ENCODE peak calls at places on chromosomes 4 and X, in ten cellular contexts. One of them, this sample, is unnamed.

GRCh38 chrX:39928704-39929439 is 168.9 kb downstream of the BCOR start:
- DNase-seq in adrenal gland: no peak
- DNase-seq in LoVo: peak
- DNase-seq in uterus: no peak
- DNase-seq in CD8-positive, alpha-beta memory T cell: no peak
- DNase-seq in foreskin fibroblast: no peak
- DNase-seq in activated T-cell treated with anti-CD3 and anti-CD28 coated beads for 4 hours: no peak
- DNase-seq in AG20443: no peak
- DNase-seq in frontal cortex: no peak
- DNase-seq in ELR: no peak
- DNase-seq in this sample: no peak

GRCh38 chrX:2629316-2630168 is 61.6 kb upstream of the CD99 start:
- DNase-seq in adrenal gland: no peak
- DNase-seq in LoVo: no peak
- DNase-seq in uterus: no peak
- DNase-seq in CD8-positive, alpha-beta memory T cell: no peak
- DNase-seq in foreskin fibroblast: no peak
- DNase-seq in activated T-cell treated with anti-CD3 and anti-CD28 coated beads for 4 hours: no peak
- DNase-seq in AG20443: no peak
- DNase-seq in frontal cortex: no peak
- DNase-seq in ELR: no peak
- DNase-seq in this sample: no peak

GRCh38 chrX:82218361-82218760 is 1016.5 kb downstream of the SH3BGRL start:
- DNase-seq in adrenal gland: no peak
- DNase-seq in LoVo: peak
- DNase-seq in uterus: no peak
- DNase-seq in CD8-positive, alpha-beta memory T cell: no peak
- DNase-seq in foreskin fibroblast: no peak
- DNase-seq in activated T-cell treated with anti-CD3 and anti-CD28 coated beads for 4 hours: no peak
- DNase-seq in AG20443: no peak
- DNase-seq in frontal cortex: no peak
- DNase-seq in ELR: peak
- DNase-seq in this sample: peak

GRCh38 chrX:77431227-77431626 is 16.0 kb upstream of the FGF16 start:
- DNase-seq in adrenal gland: no peak
- DNase-seq in LoVo: no peak
- DNase-seq in uterus: no peak
- DNase-seq in CD8-positive, alpha-beta memory T cell: no peak
- DNase-seq in foreskin fibroblast: peak
- DNase-seq in activated T-cell treated with anti-CD3 and anti-CD28 coated beads for 4 hours: no peak
- DNase-seq in AG20443: peak
- DNase-seq in frontal cortex: no peak
- DNase-seq in ELR: no peak
- DNase-seq in this sample: no peak

GRCh38 chrX:37075892-37076595 is 67.9 kb downstream of the FAM47C start:
- DNase-seq in adrenal gland: no peak
- DNase-seq in LoVo: no peak
- DNase-seq in uterus: no peak
- DNase-seq in CD8-positive, alpha-beta memory T cell: no peak
- DNase-seq in foreskin fibroblast: no peak
- DNase-seq in activated T-cell treated with anti-CD3 and anti-CD28 coated beads for 4 hours: no peak
- DNase-seq in AG20443: no peak
- DNase-seq in frontal cortex: no peak
- DNase-seq in ELR: no peak
- DNase-seq in this sample: no peak

GRCh38 chrX:53072418-53073114 is 9.6 kb upstream of the TSPYL2 start:
- DNase-seq in adrenal gland: no peak
- DNase-seq in LoVo: no peak
- DNase-seq in uterus: no peak
- DNase-seq in CD8-positive, alpha-beta memory T cell: no peak
- DNase-seq in foreskin fibroblast: no peak
- DNase-seq in activated T-cell treated with anti-CD3 and anti-CD28 coated beads for 4 hours: no peak
- DNase-seq in AG20443: no peak
- DNase-seq in frontal cortex: no peak
- DNase-seq in ELR: no peak
- DNase-seq in this sample: no peak

GRCh38 chr4:128844931-128845330 is 35.4 kb downstream of the JADE1 start:
- DNase-seq in adrenal gland: peak
- DNase-seq in LoVo: no peak
- DNase-seq in uterus: no peak
- DNase-seq in CD8-positive, alpha-beta memory T cell: no peak
- DNase-seq in foreskin fibroblast: peak
- DNase-seq in activated T-cell treated with anti-CD3 and anti-CD28 coated beads for 4 hours: no peak
- DNase-seq in AG20443: no peak
- DNase-seq in frontal cortex: peak
- DNase-seq in ELR: no peak
- DNase-seq in this sample: no peak

GRCh38 chr4:156201050-156201449 is 247.4 kb upstream of the CTSO start:
- DNase-seq in adrenal gland: no peak
- DNase-seq in LoVo: no peak
- DNase-seq in uterus: no peak
- DNase-seq in CD8-positive, alpha-beta memory T cell: no peak
- DNase-seq in foreskin fibroblast: no peak
- DNase-seq in activated T-cell treated with anti-CD3 and anti-CD28 coated beads for 4 hours: no peak
- DNase-seq in AG20443: no peak
- DNase-seq in frontal cortex: no peak
- DNase-seq in ELR: no peak
- DNase-seq in this sample: no peak

GRCh38 chr4:1377606-1378261 is 28.5 kb downstream of the NKX1-1 start:
- DNase-seq in adrenal gland: no peak
- DNase-seq in LoVo: no peak
- DNase-seq in uterus: no peak
- DNase-seq in CD8-positive, alpha-beta memory T cell: no peak
- DNase-seq in foreskin fibroblast: no peak
- DNase-seq in activated T-cell treated with anti-CD3 and anti-CD28 coated beads for 4 hours: no peak
- DNase-seq in AG20443: no peak
- DNase-seq in frontal cortex: no peak
- DNase-seq in ELR: no peak
- DNase-seq in this sample: no peak

GRCh38 chrX:63581390-63581789 is 203.6 kb downstream of the ARHGEF9 start:
- DNase-seq in adrenal gland: no peak
- DNase-seq in LoVo: no peak
- DNase-seq in uterus: no peak
- DNase-seq in CD8-positive, alpha-beta memory T cell: no peak
- DNase-seq in foreskin fibroblast: no peak
- DNase-seq in activated T-cell treated with anti-CD3 and anti-CD28 coated beads for 4 hours: no peak
- DNase-seq in AG20443: no peak
- DNase-seq in frontal cortex: no peak
- DNase-seq in ELR: no peak
- DNase-seq in this sample: no peak

GRCh38 chr4:158099686-158100085 is 73.1 kb downstream of the GASK1B start:
- DNase-seq in adrenal gland: no peak
- DNase-seq in LoVo: no peak
- DNase-seq in uterus: no peak
- DNase-seq in CD8-positive, alpha-beta memory T cell: no peak
- DNase-seq in foreskin fibroblast: no peak
- DNase-seq in activated T-cell treated with anti-CD3 and anti-CD28 coated beads for 4 hours: no peak
- DNase-seq in AG20443: no peak
- DNase-seq in frontal cortex: no peak
- DNase-seq in ELR: no peak
- DNase-seq in this sample: no peak

GRCh38 chr4:57151481-57151880 is 41.3 kb upstream of the IGFBP7 start:
- DNase-seq in adrenal gland: no peak
- DNase-seq in LoVo: no peak
- DNase-seq in uterus: no peak
- DNase-seq in CD8-positive, alpha-beta memory T cell: no peak
- DNase-seq in foreskin fibroblast: no peak
- DNase-seq in activated T-cell treated with anti-CD3 and anti-CD28 coated beads for 4 hours: no peak
- DNase-seq in AG20443: no peak
- DNase-seq in frontal cortex: no peak
- DNase-seq in ELR: no peak
- DNase-seq in this sample: no peak

GRCh38 chr4:1767770-1768366 is 25.2 kb upstream of the FGFR3 start:
- DNase-seq in adrenal gland: no peak
- DNase-seq in LoVo: peak
- DNase-seq in uterus: no peak
- DNase-seq in CD8-positive, alpha-beta memory T cell: no peak
- DNase-seq in foreskin fibroblast: peak
- DNase-seq in activated T-cell treated with anti-CD3 and anti-CD28 coated beads for 4 hours: no peak
- DNase-seq in AG20443: peak
- DNase-seq in frontal cortex: no peak
- DNase-seq in ELR: peak
- DNase-seq in this sample: no peak

GRCh38 chr4:57943672-57944071 is 833.5 kb upstream of the IGFBP7 start:
- DNase-seq in adrenal gland: no peak
- DNase-seq in LoVo: no peak
- DNase-seq in uterus: no peak
- DNase-seq in CD8-positive, alpha-beta memory T cell: no peak
- DNase-seq in foreskin fibroblast: no peak
- DNase-seq in activated T-cell treated with anti-CD3 and anti-CD28 coated beads for 4 hours: no peak
- DNase-seq in AG20443: no peak
- DNase-seq in frontal cortex: no peak
- DNase-seq in ELR: peak
- DNase-seq in this sample: no peak

GRCh38 chrX:56569378-56570061 is 6.1 kb downstream of the UBQLN2 start:
- DNase-seq in adrenal gland: no peak
- DNase-seq in LoVo: no peak
- DNase-seq in uterus: no peak
- DNase-seq in CD8-positive, alpha-beta memory T cell: no peak
- DNase-seq in foreskin fibroblast: no peak
- DNase-seq in activated T-cell treated with anti-CD3 and anti-CD28 coated beads for 4 hours: no peak
- DNase-seq in AG20443: no peak
- DNase-seq in frontal cortex: no peak
- DNase-seq in ELR: no peak
- DNase-seq in this sample: no peak

GRCh38 chr4:150889306-150889705 is 125.8 kb downstream of the LRBA start:
- DNase-seq in adrenal gland: no peak
- DNase-seq in LoVo: no peak
- DNase-seq in uterus: no peak
- DNase-seq in CD8-positive, alpha-beta memory T cell: no peak
- DNase-seq in foreskin fibroblast: no peak
- DNase-seq in activated T-cell treated with anti-CD3 and anti-CD28 coated beads for 4 hours: no peak
- DNase-seq in AG20443: no peak
- DNase-seq in frontal cortex: no peak
- DNase-seq in ELR: no peak
- DNase-seq in this sample: no peak

GRCh38 chr4:8639021-8639420 is 46.5 kb downstream of the CPZ start:
- DNase-seq in adrenal gland: no peak
- DNase-seq in LoVo: no peak
- DNase-seq in uterus: no peak
- DNase-seq in CD8-positive, alpha-beta memory T cell: no peak
- DNase-seq in foreskin fibroblast: no peak
- DNase-seq in activated T-cell treated with anti-CD3 and anti-CD28 coated beads for 4 hours: no peak
- DNase-seq in AG20443: no peak
- DNase-seq in frontal cortex: no peak
- DNase-seq in ELR: no peak
- DNase-seq in this sample: no peak

GRCh38 chrX:68186552-68187262 is 246.6 kb downstream of the OPHN1 start:
- DNase-seq in adrenal gland: no peak
- DNase-seq in LoVo: peak
- DNase-seq in uterus: no peak
- DNase-seq in CD8-positive, alpha-beta memory T cell: no peak
- DNase-seq in foreskin fibroblast: peak
- DNase-seq in activated T-cell treated with anti-CD3 and anti-CD28 coated beads for 4 hours: no peak
- DNase-seq in AG20443: no peak
- DNase-seq in frontal cortex: no peak
- DNase-seq in ELR: peak
- DNase-seq in this sample: peak

GRCh38 chr4:154354883-154355282 is 136.7 kb downstream of the DCHS2 start:
- DNase-seq in adrenal gland: no peak
- DNase-seq in LoVo: no peak
- DNase-seq in uterus: no peak
- DNase-seq in CD8-positive, alpha-beta memory T cell: no peak
- DNase-seq in foreskin fibroblast: no peak
- DNase-seq in activated T-cell treated with anti-CD3 and anti-CD28 coated beads for 4 hours: no peak
- DNase-seq in AG20443: no peak
- DNase-seq in frontal cortex: no peak
- DNase-seq in ELR: no peak
- DNase-seq in this sample: no peak

GRCh38 chr4:40417941-40418340 is 82.8 kb downstream of the CHRNA9 start:
- DNase-seq in adrenal gland: no peak
- DNase-seq in LoVo: no peak
- DNase-seq in uterus: no peak
- DNase-seq in CD8-positive, alpha-beta memory T cell: no peak
- DNase-seq in foreskin fibroblast: no peak
- DNase-seq in activated T-cell treated with anti-CD3 and anti-CD28 coated beads for 4 hours: no peak
- DNase-seq in AG20443: no peak
- DNase-seq in frontal cortex: no peak
- DNase-seq in ELR: no peak
- DNase-seq in this sample: no peak

GRCh38 chr4:153233761-153234371 is 29.6 kb downstream of the TRIM2 start:
- DNase-seq in adrenal gland: no peak
- DNase-seq in LoVo: peak
- DNase-seq in uterus: peak
- DNase-seq in CD8-positive, alpha-beta memory T cell: no peak
- DNase-seq in foreskin fibroblast: peak
- DNase-seq in activated T-cell treated with anti-CD3 and anti-CD28 coated beads for 4 hours: no peak
- DNase-seq in AG20443: peak
- DNase-seq in frontal cortex: no peak
- DNase-seq in ELR: peak
- DNase-seq in this sample: peak

GRCh38 chr4:168557658-168558057 is 60.8 kb downstream of the PALLD start:
- DNase-seq in adrenal gland: no peak
- DNase-seq in LoVo: no peak
- DNase-seq in uterus: no peak
- DNase-seq in CD8-positive, alpha-beta memory T cell: no peak
- DNase-seq in foreskin fibroblast: no peak
- DNase-seq in activated T-cell treated with anti-CD3 and anti-CD28 coated beads for 4 hours: no peak
- DNase-seq in AG20443: no peak
- DNase-seq in frontal cortex: no peak
- DNase-seq in ELR: peak
- DNase-seq in this sample: no peak

GRCh38 chr4:40301592-40301991 is 33.5 kb upstream of the CHRNA9 start:
- DNase-seq in adrenal gland: no peak
- DNase-seq in LoVo: no peak
- DNase-seq in uterus: no peak
- DNase-seq in CD8-positive, alpha-beta memory T cell: no peak
- DNase-seq in foreskin fibroblast: no peak
- DNase-seq in activated T-cell treated with anti-CD3 and anti-CD28 coated beads for 4 hours: peak
- DNase-seq in AG20443: no peak
- DNase-seq in frontal cortex: no peak
- DNase-seq in ELR: no peak
- DNase-seq in this sample: no peak

GRCh38 chr4:72531768-72532290 is 37.2 kb downstream of the ADAMTS3 start:
- DNase-seq in adrenal gland: no peak
- DNase-seq in LoVo: no peak
- DNase-seq in uterus: no peak
- DNase-seq in CD8-positive, alpha-beta memory T cell: no peak
- DNase-seq in foreskin fibroblast: no peak
- DNase-seq in activated T-cell treated with anti-CD3 and anti-CD28 coated beads for 4 hours: no peak
- DNase-seq in AG20443: no peak
- DNase-seq in frontal cortex: no peak
- DNase-seq in ELR: no peak
- DNase-seq in this sample: no peak

GRCh38 chr4:27701563-27701962 is 840.9 kb downstream of the STIM2 start:
- DNase-seq in adrenal gland: no peak
- DNase-seq in LoVo: no peak
- DNase-seq in uterus: no peak
- DNase-seq in CD8-positive, alpha-beta memory T cell: no peak
- DNase-seq in foreskin fibroblast: no peak
- DNase-seq in activated T-cell treated with anti-CD3 and anti-CD28 coated beads for 4 hours: no peak
- DNase-seq in AG20443: no peak
- DNase-seq in frontal cortex: no peak
- DNase-seq in ELR: no peak
- DNase-seq in this sample: no peak

GRCh38 chr4:82437285-82438005 is 7.1 kb downstream of the ENOPH1 start:
- DNase-seq in adrenal gland: no peak
- DNase-seq in LoVo: no peak
- DNase-seq in uterus: no peak
- DNase-seq in CD8-positive, alpha-beta memory T cell: no peak
- DNase-seq in foreskin fibroblast: peak
- DNase-seq in activated T-cell treated with anti-CD3 and anti-CD28 coated beads for 4 hours: no peak
- DNase-seq in AG20443: no peak
- DNase-seq in frontal cortex: no peak
- DNase-seq in ELR: no peak
- DNase-seq in this sample: no peak

GRCh38 chr4:3270141-3270611 is 21.2 kb downstream of the MSANTD1 start:
- DNase-seq in adrenal gland: no peak
- DNase-seq in LoVo: no peak
- DNase-seq in uterus: no peak
- DNase-seq in CD8-positive, alpha-beta memory T cell: no peak
- DNase-seq in foreskin fibroblast: no peak
- DNase-seq in activated T-cell treated with anti-CD3 and anti-CD28 coated beads for 4 hours: no peak
- DNase-seq in AG20443: no peak
- DNase-seq in frontal cortex: no peak
- DNase-seq in ELR: no peak
- DNase-seq in this sample: no peak